ENCODE peak calls at places on chromosome 16, in eight cellular contexts. Z, W, Y, R, I, L, X and T are unnamed samples.

GRCh38 chr16:50622029-50622428 is 59.1 kb downstream of the SNX20 start:
- DNase-seq in W (no peak), R (no peak), L (no peak), Z (no peak), X (no peak), I (no peak), Y (no peak), T (no peak)

GRCh38 chr16:79932564-79932963 is 332.0 kb upstream of the MAF start:
- DNase-seq in Z (no peak), W (peak; percentile 32), L (no peak), I (no peak), X (no peak), R (no peak), Y (no peak), T (no peak)

GRCh38 chr16:67481561-67482259 is 753 bp upstream of the ATP6V0D1 start:
- DNase-seq in R (peak; percentile 60), Z (no peak), Y (peak; percentile 43), L (peak; percentile 72), X (no peak), I (no peak), W (peak; percentile 57), T (no peak)

GRCh38 chr16:12340151-12340733 is 363.7 kb downstream of the SNX29 start:
- DNase-seq in Z (peak; percentile 55), I (peak; percentile 14), L (peak; percentile 67), R (peak; percentile 47), Y (peak; percentile 73), X (peak; percentile 60), W (peak; percentile 78), T (no peak)

GRCh38 chr16:9845661-9846361 is 336.4 kb downstream of the GRIN2A start:
- DNase-seq in X (peak; percentile 72), Z (no peak), R (peak; percentile 30), W (peak; percentile 75), L (no peak), Y (no peak), I (no peak), T (peak; percentile 28)

GRCh38 chr16:59356709-59357108 is 622.6 kb upstream of the GOT2 start:
- DNase-seq in L (no peak), W (no peak), R (peak; percentile 89), I (no peak), Y (no peak), X (no peak), Z (no peak), T (no peak)

GRCh38 chr16:78706637-78707036 is 607.2 kb downstream of the WWOX start:
- DNase-seq in I (no peak), R (no peak), Y (no peak), L (no peak), W (no peak), X (no peak), Z (no peak), T (no peak)

GRCh38 chr16:67926181-67926742 is 5.4 kb downstream of the CTRL start:
- DNase-seq in Y (peak; percentile 30), L (no peak), X (peak; percentile 73), R (peak; percentile 79), I (no peak), W (no peak), Z (no peak), T (no peak)

GRCh38 chr16:57355898-57356414 is 2.6 kb upstream of the CCL22 start:
- DNase-seq in I (no peak), Y (no peak), R (no peak), L (no peak), W (no peak), X (no peak), Z (no peak), T (no peak)

GRCh38 chr16:1152651-1153259 is at the start of gene CACNA1H:
- DNase-seq in R (no peak), I (no peak), L (no peak), X (no peak), Z (no peak), W (peak; percentile 11), Y (no peak), T (no peak)

GRCh38 chr16:2798723-2799204 is 494 bp downstream of the PRSS41 start:
- DNase-seq in L (no peak), Y (no peak), Z (no peak), I (no peak), R (no peak), W (no peak), X (no peak), T (no peak)

GRCh38 chr16:74999683-75000480 is 1.1 kb downstream of the ZNRF1 start:
- DNase-seq in X (peak; percentile 41), Y (no peak), I (peak; percentile 50), Z (no peak), L (peak; percentile 53), R (peak; percentile 52), W (peak; percentile 57), T (no peak)

GRCh38 chr16:87877942-87878507 is 8.7 kb upstream of the SLC7A5 start:
- DNase-seq in I (no peak), Z (no peak), R (no peak), L (peak; percentile 73), X (no peak), Y (no peak), W (no peak), T (no peak)

DNA sequence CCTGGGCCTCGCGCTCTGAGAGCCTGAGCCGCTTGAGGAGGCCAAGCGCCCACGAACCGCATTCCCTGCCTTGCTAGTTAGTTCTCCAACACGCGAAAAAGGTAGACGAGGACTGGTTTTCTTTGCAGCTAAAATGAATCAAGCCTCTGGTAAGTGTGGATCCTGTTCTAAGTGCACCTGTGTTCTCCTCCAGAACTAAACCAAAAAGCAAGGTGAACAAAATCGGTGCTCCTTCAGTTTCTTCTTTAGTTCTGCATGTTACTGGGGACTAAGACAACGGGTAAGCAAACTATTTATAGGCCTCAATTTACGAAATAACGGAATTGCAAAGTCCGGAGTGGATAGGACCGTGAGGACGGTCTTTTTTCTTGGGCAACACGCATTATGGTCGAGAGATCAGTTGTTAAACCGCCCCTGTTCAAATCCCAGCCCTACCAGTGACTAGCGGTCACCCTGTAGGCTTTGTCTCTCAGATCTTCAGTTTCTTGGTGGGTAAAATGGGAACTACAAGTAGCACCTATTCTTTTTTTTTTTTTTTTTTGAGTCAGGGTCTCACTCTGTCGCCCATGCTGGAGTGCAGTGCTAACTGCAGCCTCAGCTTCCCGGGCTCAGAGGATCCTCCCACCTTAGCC is 993 bp upstream of the ANKRD11 start:
- DNase-seq in X (peak; percentile 3), Y (no peak), Z (no peak), I (no peak), W (no peak), R (no peak), L (peak; percentile 62), T (no peak)
- TF ChIP-seq CTCF in X (peak; percentile 9), Y (no peak), Z (no peak), I (peak; percentile 30), W (no peak), R (no peak), L (peak; percentile 28), T (peak; percentile 29)

DNA sequence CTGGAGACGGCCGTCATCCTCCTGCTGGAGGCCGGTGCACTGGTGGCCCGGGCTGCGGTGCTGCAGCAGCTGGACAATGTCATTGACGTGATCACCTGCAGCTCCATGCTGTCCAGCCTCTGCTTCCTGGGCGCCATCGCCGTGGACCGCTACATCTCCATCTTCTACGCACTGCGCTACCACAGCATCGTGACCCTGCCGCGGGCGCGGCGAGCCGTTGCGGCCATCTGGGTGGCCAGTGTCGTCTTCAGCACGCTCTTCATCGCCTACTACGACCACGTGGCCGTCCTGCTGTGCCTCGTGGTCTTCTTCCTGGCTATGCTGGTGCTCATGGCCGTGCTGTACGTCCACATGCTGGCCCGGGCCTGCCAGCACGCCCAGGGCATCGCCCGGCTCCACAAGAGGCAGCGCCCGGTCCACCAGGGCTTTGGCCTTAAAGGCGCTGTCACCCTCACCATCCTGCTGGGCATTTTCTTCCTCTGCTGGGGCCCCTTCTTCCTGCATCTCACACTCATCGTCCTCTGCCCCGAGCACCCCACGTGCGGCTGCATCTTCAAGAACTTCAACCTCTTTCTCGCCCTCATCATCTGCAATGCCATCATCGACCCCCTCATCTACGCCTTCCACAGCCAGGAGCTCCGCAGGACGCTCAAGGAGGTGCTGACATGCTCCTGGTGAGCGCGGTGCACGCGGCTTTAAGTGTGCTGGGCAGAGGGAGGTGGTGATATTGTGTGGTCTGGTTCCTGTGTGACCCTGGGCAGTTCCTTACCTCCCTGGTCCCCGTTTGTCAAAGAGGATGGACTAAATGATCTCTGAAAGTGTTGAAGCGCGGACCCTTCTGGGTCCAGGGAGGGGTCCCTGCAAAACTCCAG is 1.1 kb downstream of the MC1R start:
- DNase-seq in X (no peak), W (no peak), Y (no peak), R (no peak), L (no peak), I (no peak), Z (no peak), T (no peak)
- H3K4me2 ChIP-seq in X (no peak overlapping the region), W (no peak overlapping the region), Y (no peak overlapping the region), R (no peak overlapping the region), L (peak overlapping the region; percentile 89), I (no peak overlapping the region), Z (peak overlapping the region; percentile 79), T (no peak overlapping the region)

DNA sequence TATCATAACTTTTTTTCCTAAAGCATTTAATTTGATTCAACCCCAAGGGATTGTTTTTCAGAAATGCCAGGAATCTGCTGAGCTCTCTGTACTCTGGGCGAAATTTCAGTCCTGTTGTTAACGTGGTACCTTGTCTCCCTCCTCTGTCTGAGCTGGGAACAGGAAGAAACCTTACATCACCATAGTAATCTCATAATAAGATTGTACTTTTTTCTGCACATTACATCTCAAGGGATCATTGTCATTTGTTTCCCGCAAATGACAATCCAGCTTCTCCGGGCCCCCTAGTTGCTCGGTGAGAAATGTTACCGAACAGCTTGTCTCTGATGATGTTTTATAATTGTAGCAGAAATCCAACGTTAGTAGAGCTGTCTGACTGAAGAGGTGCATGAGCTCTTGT is 152.7 kb upstream of the ERCC4 start:
- DNase-seq in Z (no peak), W (no peak), L (peak; percentile 5), X (no peak), I (peak; percentile 11), Y (no peak), R (no peak), T (no peak)
- TF ChIP-seq CTCF in Z (no peak), W (no peak), L (peak; percentile 45), X (no peak), I (peak; percentile 33), Y (no peak), R (no peak), T (no peak)

GRCh38 chr16:49621240-49622083 is 234.4 kb downstream of the ZNF423 start:
- DNase-seq in Y (no peak), X (no peak), I (no peak), L (no peak), W (peak; percentile 30), R (no peak), Z (no peak), T (no peak)

GRCh38 chr16:49620158-49620867 is 235.6 kb downstream of the ZNF423 start:
- DNase-seq in I (no peak), W (peak; percentile 76), L (no peak), R (peak; percentile 71), Y (peak; percentile 53), Z (peak; percentile 24), X (peak; percentile 33), T (no peak)

GRCh38 chr16:49622084-49622390 is 233.9 kb downstream of the ZNF423 start:
- DNase-seq in I (no peak), R (no peak), Z (no peak), L (no peak), W (no peak), Y (no peak), X (no peak), T (no peak)

GRCh38 chr16:49619811-49620157 is 236.1 kb downstream of the ZNF423 start:
- DNase-seq in L (no peak), Y (no peak), I (no peak), W (no peak), Z (no peak), X (no peak), R (no peak), T (no peak)

DNA sequence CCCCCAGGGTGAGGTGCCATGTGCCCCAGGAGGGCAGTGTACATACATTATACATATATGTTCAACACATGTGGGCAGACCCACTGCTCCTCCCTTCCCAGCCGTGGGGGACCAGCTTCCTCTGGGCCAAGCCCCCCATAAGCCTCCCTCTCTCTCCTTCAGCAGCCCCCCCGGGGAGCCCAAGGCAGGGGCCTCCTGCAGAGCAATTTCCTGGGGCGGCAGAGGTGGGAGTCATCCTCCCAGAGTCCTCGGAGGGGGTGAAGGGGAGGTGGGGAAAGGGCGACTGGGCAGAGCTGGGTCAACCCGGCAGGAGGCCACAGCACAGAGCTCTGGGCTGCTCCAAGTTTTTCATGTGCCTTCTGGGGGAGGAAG is 235.1 kb downstream of the ZNF423 start:
- DNase-seq in Y (no peak), R (no peak), W (no peak), I (no peak), Z (no peak), X (no peak), L (no peak), T (no peak)
- H3K4me2 ChIP-seq in Y (no peak overlapping the region), R (no peak overlapping the region), W (no peak overlapping the region), I (no peak overlapping the region), Z (peak overlapping the region; percentile 68), X (no peak overlapping the region), L (no peak overlapping the region), T (no peak overlapping the region)